ENCODE peak calls at places on chromosomes 7 and 10, in six cellular contexts. J is gastrocnemius medialis; V is CD8-positive, alpha-beta T cell; M is Peyer's patch; A is GM23248; R is stomach. E is an unnamed sample. For H3K4me1, the result is how much of the 10 kb centered on the place peaks cover.

GRCh38 chr10:120999868-121000267 is 148.7 kb downstream of the WDR11 start:
- DNase-seq in J (no peak), V (no peak), M (no peak), A (no peak), R (no peak), E (no peak)

GRCh38 chr7:116271161-116271979 is 61.0 kb downstream of the TES start:
- DNase-seq in J (no peak), V (no peak), M (no peak), A (peak), R (no peak), E (no peak)

GRCh38 chr7:94355389-94355788 is 39.3 kb upstream of the COL1A2 start:
- DNase-seq in J (no peak), V (no peak), M (no peak), A (peak), R (no peak), E (no peak)

GRCh38 chr7:54831644-54832095 is 72.7 kb upstream of the SEC61G start:
- DNase-seq in J (no peak), V (no peak), M (no peak), A (no peak), R (no peak), E (no peak)

GRCh38 chr7:26949319-26949718 is 84.9 kb upstream of the SKAP2 start:
- DNase-seq in J (no peak), V (no peak), M (no peak), A (no peak), R (no peak), E (no peak)

GRCh38 chr10:110179220-110179619 is 28.2 kb upstream of the MXI1 start:
- DNase-seq in J (no peak), V (no peak), M (no peak), A (no peak), R (no peak), E (no peak)

GRCh38 chr7:114703677-114704076 is 218.2 kb upstream of the MDFIC start:
- DNase-seq in J (no peak), V (no peak), M (peak), A (peak), R (no peak), E (no peak)

GRCh38 chr7:39428221-39428620 is 138.0 kb upstream of the YAE1 start:
- DNase-seq in J (no peak), V (no peak), M (no peak), A (peak), R (no peak), E (no peak)

GRCh38 chr7:37495574-37496184 is 47.0 kb upstream of the ELMO1 start:
- DNase-seq in J (no peak), V (no peak), M (no peak), A (peak), R (no peak), E (no peak)

GRCh38 chr10:103504181-103504783 is 10.8 kb downstream of the NEURL1 start:
- DNase-seq in J (no peak), V (peak), M (no peak), A (peak), R (peak), E (no peak)

DNA sequence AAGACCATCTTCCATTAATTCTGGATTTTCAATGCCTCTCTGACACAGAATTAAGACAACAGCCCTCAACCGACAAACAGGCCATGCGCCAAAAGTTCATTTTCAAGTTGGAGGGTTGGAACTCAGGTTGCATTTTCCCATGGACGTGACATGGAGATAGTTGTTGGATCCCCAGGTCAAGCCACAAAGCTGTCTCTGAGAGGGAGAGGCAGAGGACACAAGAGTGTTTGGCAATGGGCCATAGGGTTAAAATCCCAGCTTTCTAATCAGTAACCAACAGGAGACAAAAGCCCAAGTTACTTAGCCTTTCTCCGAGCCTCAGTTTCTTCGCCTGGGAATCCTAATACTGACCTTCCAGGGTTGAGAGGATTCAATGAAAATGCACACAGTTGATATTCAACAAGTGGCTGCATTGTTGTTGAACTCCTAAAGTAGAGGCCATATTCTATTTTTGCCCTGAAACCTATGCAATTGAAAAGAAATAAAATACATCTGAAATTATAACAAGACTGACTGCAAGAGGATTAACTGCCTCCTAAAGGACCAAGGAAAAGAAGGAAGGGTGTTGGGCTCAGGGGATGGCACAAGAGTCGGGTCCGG is 44.3 kb downstream of the SORBS1 start:
- DNase-seq in J (no peak), V (no peak), M (no peak), A (no peak), R (no peak), E (no peak)
- H3K4me1 ChIP-seq in J (half or more), V (under half), M (under half), A (under half), R (half or more), E (under half)

DNA sequence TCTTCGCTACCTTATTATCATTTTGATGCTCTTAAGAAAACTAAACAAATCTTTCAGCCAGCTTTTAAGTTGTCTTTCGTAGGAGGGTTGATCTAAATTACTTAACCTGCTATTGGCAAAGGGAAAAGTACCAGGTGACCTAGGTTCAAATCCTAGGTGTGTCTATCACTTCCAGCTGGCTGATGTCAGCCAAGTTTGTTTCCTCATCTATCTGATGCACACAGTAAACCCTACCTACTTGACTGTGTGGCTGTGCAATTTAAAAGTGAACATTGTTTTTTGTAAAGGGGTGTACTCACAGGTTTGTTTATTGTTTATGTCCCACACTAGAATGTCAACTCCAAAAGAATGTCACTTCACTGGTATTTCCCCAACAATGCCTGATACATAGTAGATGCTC is 21.9 kb upstream of the CAMK1D start:
- DNase-seq in J (no peak), V (no peak), M (no peak), A (no peak), R (no peak), E (no peak)
- H3K4me1 ChIP-seq in J (under half), V (under half), M (under half), A (under half), R (under half), E (under half)

DNA sequence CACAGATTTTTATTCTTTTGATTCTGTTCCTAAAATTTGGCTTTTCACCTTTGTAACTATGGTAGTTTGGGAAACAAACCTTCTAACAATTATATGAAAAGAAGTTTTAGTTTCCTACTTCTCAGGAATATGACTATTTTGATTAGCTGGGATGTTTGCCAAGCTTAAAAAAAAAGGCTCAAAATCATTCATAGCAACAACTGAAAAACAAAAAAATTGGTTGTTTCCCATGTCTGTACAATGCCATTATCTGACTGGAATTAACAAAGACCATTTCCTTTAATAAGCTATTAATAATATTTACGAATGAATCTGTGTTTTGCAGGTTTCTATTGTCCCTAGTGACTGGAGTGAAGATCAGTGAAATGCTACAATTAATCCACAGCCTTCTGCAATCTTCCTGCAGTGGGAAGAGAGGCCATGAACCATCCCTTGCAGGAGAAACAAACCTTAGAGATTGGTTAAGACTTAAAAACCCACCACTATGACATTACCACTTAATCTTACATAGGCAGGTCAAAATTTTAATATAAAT is 4.2 kb downstream of the PURB start:
- DNase-seq in J (no peak), V (no peak), M (no peak), A (peak), R (no peak), E (no peak)
- H3K4me1 ChIP-seq in J (half or more), V (under half), M (half or more), A (under half), R (half or more), E (under half)

GRCh38 chr10:80498833-80499671 is 38.6 kb upstream of the SH2D4B start:
- DNase-seq in J (peak), V (peak), M (peak), A (peak), R (peak), E (peak)

GRCh38 chr10:80500572-80501380 is 36.9 kb upstream of the SH2D4B start:
- DNase-seq in J (peak), V (peak), M (peak), A (no peak), R (peak), E (no peak)

GRCh38 chr10:80498039-80498832 is 39.5 kb upstream of the SH2D4B start:
- DNase-seq in J (no peak), V (no peak), M (no peak), A (peak), R (no peak), E (no peak)

GRCh38 chr10:80496555-80497172 is 41.0 kb upstream of the SH2D4B start:
- DNase-seq in J (no peak), V (no peak), M (no peak), A (no peak), R (no peak), E (no peak)

GRCh38 chr10:80497187-80498038 is 40.3 kb upstream of the SH2D4B start:
- DNase-seq in J (peak), V (no peak), M (no peak), A (peak), R (peak), E (peak)
- H3K4me1 ChIP-seq in J (half or more), V (half or more), M (half or more), A (under half), R (half or more), E (under half)

DNA sequence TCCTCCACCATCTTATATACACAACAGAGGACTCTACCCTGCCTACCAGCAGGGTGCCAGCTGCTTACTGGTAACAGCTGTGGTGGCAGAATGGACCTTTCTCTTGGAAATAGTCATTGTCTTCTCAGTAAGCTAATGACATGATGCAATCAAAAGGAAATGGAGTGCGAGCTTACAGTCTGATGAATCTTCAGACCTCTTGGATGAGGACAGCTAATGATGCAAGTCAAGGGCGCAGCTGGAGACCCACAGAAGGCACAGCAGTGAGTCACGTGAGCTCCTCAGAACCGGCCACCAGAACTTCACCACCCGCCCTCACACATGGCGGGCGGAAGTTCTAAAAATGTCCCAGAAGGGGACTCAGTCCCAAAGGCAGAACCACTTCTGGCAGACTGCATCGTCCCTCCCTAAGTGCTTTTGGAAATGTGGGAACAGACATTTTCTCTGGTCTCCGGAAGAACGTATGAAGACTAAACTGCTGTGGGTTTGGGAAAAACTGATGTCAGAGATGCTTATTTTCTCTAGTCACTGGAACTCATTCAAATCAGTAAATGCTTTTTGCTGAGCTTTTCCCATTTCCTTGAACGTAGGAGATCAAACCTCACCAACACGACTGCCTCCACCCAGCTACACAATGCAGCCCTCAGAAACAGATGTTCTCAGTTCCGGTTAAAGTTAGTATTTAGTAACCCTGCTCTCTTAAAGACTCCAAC is 96.4 kb downstream of the FAS start:
- DNase-seq in J (peak), V (no peak), M (peak), A (peak), R (peak), E (no peak)
- H3K4me1 ChIP-seq in J (under half), V (under half), M (under half), A (half or more), R (under half), E (under half)

DNA sequence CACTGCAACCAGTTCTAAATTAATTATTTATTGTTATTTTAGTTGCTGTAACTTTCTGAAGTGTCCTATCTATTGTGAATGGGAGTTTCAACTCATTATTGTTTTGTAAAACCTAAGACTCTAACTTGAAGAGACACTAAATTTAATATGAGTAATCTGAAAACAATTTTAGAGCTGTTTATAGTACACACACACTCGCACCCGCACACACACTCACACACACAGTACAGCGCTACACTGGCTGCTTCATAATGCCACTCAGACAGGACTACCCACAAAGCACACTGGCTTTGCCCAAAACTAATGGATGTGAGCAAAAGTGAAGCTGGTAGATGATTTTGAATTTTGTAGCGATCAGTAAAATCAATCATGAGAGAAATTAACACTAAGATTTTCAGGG is 238.9 kb upstream of the ETV1 start:
- DNase-seq in J (no peak), V (no peak), M (no peak), A (peak), R (no peak), E (no peak)
- H3K4me1 ChIP-seq in J (under half), V (under half), M (under half), A (under half), R (under half), E (under half)

GRCh38 chr7:50356212-50356944 is 51.9 kb downstream of the IKZF1 start:
- DNase-seq in J (peak), V (no peak), M (no peak), A (no peak), R (no peak), E (no peak)
- H3K4me1 ChIP-seq in J (under half), V (half or more), M (under half), A (under half), R (under half), E (under half)

GRCh38 chr10:132542086-132542775 is 4.6 kb downstream of the INPP5A start:
- DNase-seq in J (peak), V (no peak), M (no peak), A (no peak), R (no peak), E (no peak)
- H3K4me1 ChIP-seq in J (half or more), V (half or more), M (half or more), A (under half), R (half or more), E (under half)

GRCh38 chr10:126061526-126061925 is 165.2 kb downstream of the FANK1 start:
- DNase-seq in J (no peak), V (no peak), M (no peak), A (no peak), R (no peak), E (no peak)
- H3K4me1 ChIP-seq in J (under half), V (under half), M (under half), A (half or more), R (under half), E (under half)

E was measured in colonic mucosa.